ENCODE peak calls at places on chromosomes 2 and 18, in four cellular contexts. V is psoas muscle, Z is GM10248, L is SHP77 treated with DMSO at 0.1 percent for 48 hours. E is an unnamed sample.

GRCh38 chr18:11871501-11871900 is 20.3 kb downstream of the CHMP1B start:
- DNase-seq in V (no peak), Z (peak; percentile 46), L (no peak), E (no peak)

GRCh38 chr2:237026981-237027711 is 58.5 kb upstream of the COPS8 start:
- DNase-seq in V (peak; percentile 83), Z (peak; percentile 47), L (peak; percentile 37), E (peak; percentile 71)

GRCh38 chr2:226788064-226788463 is 11.6 kb downstream of the IRS1 start:
- DNase-seq in V (no peak), Z (no peak), L (no peak), E (no peak)

GRCh38 chr2:19989681-19990415 is at the start of gene WDR35:
- DNase-seq in V (peak; percentile 94), Z (peak; percentile 98), L (peak; percentile 78), E (peak; percentile 94)

GRCh38 chr18:79200546-79201268 is 131.5 kb downstream of the ATP9B start:
- DNase-seq in V (no peak), Z (peak; percentile 59), L (no peak), E (peak; percentile 29)

GRCh38 chr2:101759162-101759561 is 61.7 kb downstream of the MAP4K4 start:
- DNase-seq in V (no peak), Z (no peak), L (no peak), E (no peak)

GRCh38 chr2:201266629-201267028 is 6.3 kb downstream of the CASP8 start:
- DNase-seq in V (no peak), Z (no peak), L (no peak), E (no peak)

GRCh38 chr2:100242416-100242815 is 79.9 kb downstream of the LONRF2 start:
- DNase-seq in V (no peak), Z (no peak), L (no peak), E (no peak)

GRCh38 chr2:32798841-32799240 is 147.9 kb upstream of the LTBP1 start:
- DNase-seq in V (no peak), Z (no peak), L (no peak), E (no peak)

GRCh38 chr2:189791338-189792042 is 7.2 kb downstream of the PMS1 start:
- DNase-seq in V (no peak), Z (peak; percentile 16), L (no peak), E (no peak)

GRCh38 chr2:102224824-102225739 is 38.3 kb downstream of the IL1RL2 start:
- DNase-seq in V (no peak), Z (no peak), L (no peak), E (no peak)

GRCh38 chr2:177264539-177265385 is at the start of gene NFE2L2:
- DNase-seq in V (peak; percentile 96), Z (peak; percentile 95), L (peak; percentile 29), E (peak; percentile 94)